ENCODE peak calls at places on chromosome 19, in six cellular contexts. J, D, R, G, V and A are unnamed samples.

GRCh38 chr19:20513179-20513934 is 52.2 kb downstream of the ZNF737 start:
- DNase-seq in J (no peak), D (no peak), R (no peak), G (no peak), V (peak; percentile 7), A (no peak)

GRCh38 chr19:17324357-17325114 is 10.1 kb downstream of the ANO8 start:
- DNase-seq in J (no peak), D (no peak), R (no peak), G (no peak), V (no peak), A (no peak)

GRCh38 chr19:51366050-51366998 is at the start of gene ETFB:
- DNase-seq in J (peak; percentile 94), D (peak; percentile 99), R (peak; percentile 92), G (peak; percentile 98), V (peak; percentile 98), A (peak; percentile 98)

GRCh38 chr19:58059681-58060080 is 599 bp downstream of the ZNF135 start:
- DNase-seq in J (no peak), D (no peak), R (no peak), G (no peak), V (no peak), A (no peak)

GRCh38 chr19:52296400-52296772 is 583 bp upstream of the ZNF480 start:
- DNase-seq in J (no peak), D (peak; percentile 56), R (no peak), G (no peak), V (no peak), A (no peak)

GRCh38 chr19:33998739-33999345 is 173.5 kb upstream of the LSM14A start:
- DNase-seq in J (no peak), D (peak; percentile 44), R (no peak), G (peak; percentile 3), V (no peak), A (no peak)

GRCh38 chr19:42143341-42144234 is 11.3 kb upstream of the POU2F2 start:
- DNase-seq in J (no peak), D (peak; percentile 60), R (peak; percentile 65), G (peak; percentile 33), V (peak; percentile 67), A (peak; percentile 38)

GRCh38 chr19:31674503-31675186 is 325.4 kb upstream of the TSHZ3 start:
- DNase-seq in J (no peak), D (peak; percentile 60), R (no peak), G (no peak), V (no peak), A (no peak)

GRCh38 chr19:2478756-2479555 is 3.0 kb downstream of the GADD45B start:
- DNase-seq in J (peak; percentile 79), D (peak; percentile 94), R (no peak), G (peak; percentile 85), V (peak; percentile 77), A (no peak)

GRCh38 chr19:18612772-18613588 is at the start of gene TMEM59L:
- DNase-seq in J (peak; percentile 31), D (peak; percentile 40), R (no peak), G (no peak), V (no peak), A (no peak)

GRCh38 chr19:15264061-15264932 is 32.0 kb upstream of the EPHX3 start:
- DNase-seq in J (peak; percentile 58), D (peak; percentile 78), R (peak; percentile 82), G (peak; percentile 62), V (peak; percentile 86), A (peak; percentile 46)

GRCh38 chr19:29483944-29484581 is 41.7 kb upstream of the VSTM2B start:
- DNase-seq in J (no peak), D (no peak), R (no peak), G (no peak), V (no peak), A (no peak)

GRCh38 chr19:13284929-13285928 is 135.0 kb downstream of the IER2 start:
- DNase-seq in J (no peak), D (no peak), R (no peak), G (no peak), V (no peak), A (no peak)

GRCh38 chr19:35029737-35030256 is 473 bp upstream of the SCN1B start:
- DNase-seq in J (no peak), D (peak; percentile 12), R (no peak), G (no peak), V (no peak), A (no peak)

GRCh38 chr19:35160629-35161433 is 6.3 kb downstream of the FXYD5 start:
- DNase-seq in J (no peak), D (no peak), R (no peak), G (no peak), V (no peak), A (no peak)

GRCh38 chr19:14561832-14562351 is 10.0 kb downstream of the NDUFB7 start:
- DNase-seq in J (no peak), D (no peak), R (no peak), G (peak; percentile 44), V (peak; percentile 64), A (no peak)

GRCh38 chr19:48194041-48194871 is 23.8 kb downstream of the ZSWIM9 start:
- DNase-seq in J (no peak), D (peak; percentile 40), R (peak; percentile 25), G (no peak), V (peak; percentile 30), A (no peak)